ENCODE peak calls at places on chromosomes 11 and 22, in seven cellular contexts. One of them, this sample, is unnamed. For H3K4me1, the result is how much of the 10 kb centered on the place peaks cover.

GRCh38 chr11:62539238-62539925 is 7.2 kb downstream of the AHNAK start:
- DNase-seq in tibial artery: no peak
- DNase-seq in body of pancreas: peak
- DNase-seq in A549: peak
- DNase-seq in thoracic aorta: no peak
- DNase-seq in PC-3: peak
- DNase-seq in IMR-90: peak
- DNase-seq in this sample: peak

GRCh38 chr22:48177591-48177990 is 1415.1 kb downstream of the TBC1D22A start:
- DNase-seq in tibial artery: no peak
- DNase-seq in A549: no peak
- DNase-seq in PC-3: no peak
- DNase-seq in body of pancreas: no peak
- DNase-seq in IMR-90: no peak
- DNase-seq in thoracic aorta: no peak
- DNase-seq in this sample: no peak

GRCh38 chr11:132831272-132831671 is 701.0 kb downstream of the OPCML start:
- DNase-seq in thoracic aorta: no peak
- DNase-seq in tibial artery: no peak
- DNase-seq in body of pancreas: no peak
- DNase-seq in PC-3: no peak
- DNase-seq in IMR-90: no peak
- DNase-seq in A549: no peak
- DNase-seq in this sample: no peak

GRCh38 chr11:95682552-95682951 is 107.0 kb downstream of the FAM76B start:
- DNase-seq in A549: no peak
- DNase-seq in tibial artery: no peak
- DNase-seq in body of pancreas: no peak
- DNase-seq in IMR-90: peak
- DNase-seq in PC-3: no peak
- DNase-seq in thoracic aorta: no peak
- DNase-seq in this sample: peak

GRCh38 chr11:123356539-123356938 is 73.5 kb upstream of the GRAMD1B start:
- DNase-seq in tibial artery: no peak
- DNase-seq in PC-3: no peak
- DNase-seq in IMR-90: no peak
- DNase-seq in A549: no peak
- DNase-seq in body of pancreas: no peak
- DNase-seq in thoracic aorta: no peak
- DNase-seq in this sample: no peak

GRCh38 chr11:79438631-79439429 is 2.0 kb downstream of the TENM4 start:
- DNase-seq in body of pancreas: peak
- DNase-seq in A549: no peak
- DNase-seq in tibial artery: peak
- DNase-seq in thoracic aorta: no peak
- DNase-seq in IMR-90: peak
- DNase-seq in PC-3: no peak
- DNase-seq in this sample: peak

GRCh38 chr11:92670293-92670890 is 299.1 kb upstream of the MTNR1B start:
- DNase-seq in A549: no peak
- DNase-seq in tibial artery: no peak
- DNase-seq in body of pancreas: no peak
- DNase-seq in thoracic aorta: no peak
- DNase-seq in IMR-90: no peak
- DNase-seq in PC-3: no peak
- DNase-seq in this sample: no peak

GRCh38 chr22:43213066-43213465 is 26.1 kb upstream of the TTLL12 start:
- DNase-seq in body of pancreas: no peak
- DNase-seq in A549: no peak
- DNase-seq in thoracic aorta: no peak
- DNase-seq in IMR-90: no peak
- DNase-seq in tibial artery: no peak
- DNase-seq in PC-3: no peak
- DNase-seq in this sample: no peak

GRCh38 chr22:31448382-31448781 is 41.3 kb downstream of the EIF4ENIF1 start:
- DNase-seq in IMR-90: no peak
- DNase-seq in thoracic aorta: no peak
- DNase-seq in body of pancreas: no peak
- DNase-seq in PC-3: no peak
- DNase-seq in A549: no peak
- DNase-seq in tibial artery: no peak
- DNase-seq in this sample: no peak

GRCh38 chr11:44979536-44980399 is 29.1 kb upstream of the TP53I11 start:
- DNase-seq in IMR-90: no peak
- DNase-seq in tibial artery: no peak
- DNase-seq in A549: peak
- DNase-seq in body of pancreas: peak
- DNase-seq in PC-3: peak
- DNase-seq in thoracic aorta: no peak
- DNase-seq in this sample: peak

GRCh38 chr11:93528757-93529639 is 14.2 kb downstream of the SMCO4 start:
- DNase-seq in tibial artery: no peak
- DNase-seq in PC-3: no peak
- DNase-seq in IMR-90: no peak
- DNase-seq in body of pancreas: peak
- DNase-seq in thoracic aorta: no peak
- DNase-seq in A549: no peak
- DNase-seq in this sample: no peak

GRCh38 chr11:76669901-76670474 is 559 bp downstream of the LRRC32 start:
- DNase-seq in body of pancreas: no peak
- DNase-seq in IMR-90: peak
- DNase-seq in A549: no peak
- DNase-seq in thoracic aorta: peak
- DNase-seq in PC-3: no peak
- DNase-seq in tibial artery: peak
- DNase-seq in this sample: peak

GRCh38 chr22:25844601-25845000 is 102.6 kb downstream of the MYO18B start:
- DNase-seq in thoracic aorta: no peak
- DNase-seq in IMR-90: no peak
- DNase-seq in tibial artery: no peak
- DNase-seq in body of pancreas: no peak
- DNase-seq in A549: no peak
- DNase-seq in PC-3: no peak
- DNase-seq in this sample: no peak

GRCh38 chr22:48690583-48691317 is 1136.9 kb downstream of the BRD1 start:
- DNase-seq in PC-3: no peak
- DNase-seq in thoracic aorta: no peak
- DNase-seq in IMR-90: no peak
- DNase-seq in A549: no peak
- DNase-seq in body of pancreas: no peak
- DNase-seq in tibial artery: no peak
- DNase-seq in this sample: no peak

GRCh38 chr22:29154364-29155048 is 51.2 kb upstream of the EMID1 start:
- DNase-seq in A549: peak
- DNase-seq in IMR-90: peak
- DNase-seq in tibial artery: peak
- DNase-seq in body of pancreas: peak
- DNase-seq in PC-3: peak
- DNase-seq in thoracic aorta: peak
- DNase-seq in this sample: peak

GRCh38 chr11:72585762-72586590 is 88.2 kb downstream of the PDE2A start:
- DNase-seq in thoracic aorta: no peak
- DNase-seq in IMR-90: peak
- DNase-seq in body of pancreas: peak
- DNase-seq in tibial artery: peak
- DNase-seq in A549: peak
- DNase-seq in PC-3: peak
- DNase-seq in this sample: peak

GRCh38 chr11:19646921-19647320 is 65.7 kb upstream of the NAV2 start:
- DNase-seq in IMR-90: peak
- DNase-seq in A549: no peak
- DNase-seq in body of pancreas: peak
- DNase-seq in tibial artery: peak
- DNase-seq in thoracic aorta: no peak
- DNase-seq in PC-3: peak
- DNase-seq in this sample: no peak

GRCh38 chr22:37887610-37888378 is 18.3 kb upstream of the MICALL1 start:
- DNase-seq in tibial artery: peak
- DNase-seq in PC-3: peak
- DNase-seq in IMR-90: peak
- DNase-seq in A549: peak
- DNase-seq in thoracic aorta: no peak
- DNase-seq in body of pancreas: no peak
- DNase-seq in this sample: no peak

GRCh38 chr11:15989685-15990084 is 366.7 kb downstream of the SOX6 start:
- DNase-seq in thoracic aorta: no peak
- DNase-seq in PC-3: no peak
- DNase-seq in IMR-90: no peak
- DNase-seq in body of pancreas: no peak
- DNase-seq in tibial artery: no peak
- DNase-seq in A549: no peak
- DNase-seq in this sample: no peak

GRCh38 chr11:15988693-15989231 is 367.6 kb downstream of the SOX6 start:
- DNase-seq in body of pancreas: no peak
- DNase-seq in IMR-90: no peak
- DNase-seq in tibial artery: no peak
- DNase-seq in PC-3: no peak
- DNase-seq in thoracic aorta: no peak
- DNase-seq in A549: peak
- DNase-seq in this sample: peak

GRCh38 chr11:15987044-15987443 is 369.3 kb downstream of the SOX6 start:
- DNase-seq in thoracic aorta: no peak
- DNase-seq in body of pancreas: no peak
- DNase-seq in PC-3: no peak
- DNase-seq in IMR-90: peak
- DNase-seq in tibial artery: no peak
- DNase-seq in A549: no peak
- DNase-seq in this sample: no peak

GRCh38 chr11:15985127-15985862 is 371.1 kb downstream of the SOX6 start:
- DNase-seq in tibial artery: no peak
- DNase-seq in A549: no peak
- DNase-seq in IMR-90: no peak
- DNase-seq in PC-3: no peak
- DNase-seq in body of pancreas: no peak
- DNase-seq in thoracic aorta: no peak
- DNase-seq in this sample: no peak

GRCh38 chr11:15985863-15986139 is 370.5 kb downstream of the SOX6 start:
- DNase-seq in PC-3: no peak
- DNase-seq in IMR-90: no peak
- DNase-seq in A549: no peak
- DNase-seq in thoracic aorta: no peak
- DNase-seq in body of pancreas: no peak
- DNase-seq in tibial artery: no peak
- DNase-seq in this sample: no peak
- H3K4me1 ChIP-seq in PC-3: under half
- H3K4me1 ChIP-seq in IMR-90: under half
- H3K4me1 ChIP-seq in A549: under half
- H3K4me1 ChIP-seq in thoracic aorta: under half
- H3K4me1 ChIP-seq in body of pancreas: under half
- H3K4me1 ChIP-seq in tibial artery: under half
- H3K4me1 ChIP-seq in this sample: under half

GRCh38 chr11:415640-416041 is 842 bp upstream of the SIGIRR start:
- DNase-seq in thoracic aorta: no peak
- DNase-seq in IMR-90: no peak
- DNase-seq in body of pancreas: no peak
- DNase-seq in tibial artery: no peak
- DNase-seq in PC-3: no peak
- DNase-seq in A549: no peak
- DNase-seq in this sample: no peak

GRCh38 chr11:414333-414857 is 404 bp downstream of the SIGIRR start:
- DNase-seq in tibial artery: no peak
- DNase-seq in A549: no peak
- DNase-seq in thoracic aorta: no peak
- DNase-seq in IMR-90: no peak
- DNase-seq in body of pancreas: no peak
- DNase-seq in PC-3: no peak
- DNase-seq in this sample: no peak

GRCh38 chr11:413120-414081 is 1.4 kb downstream of the SIGIRR start:
- DNase-seq in body of pancreas: peak
- DNase-seq in IMR-90: no peak
- DNase-seq in tibial artery: no peak
- DNase-seq in PC-3: no peak
- DNase-seq in thoracic aorta: no peak
- DNase-seq in A549: peak
- DNase-seq in this sample: no peak

GRCh38 chr11:409600-410471 is 5.0 kb downstream of the SIGIRR start:
- DNase-seq in A549: no peak
- DNase-seq in IMR-90: no peak
- DNase-seq in body of pancreas: no peak
- DNase-seq in thoracic aorta: no peak
- DNase-seq in PC-3: no peak
- DNase-seq in tibial artery: no peak
- DNase-seq in this sample: no peak

GRCh38 chr11:412641-413119 is 2.1 kb downstream of the SIGIRR start:
- DNase-seq in thoracic aorta: no peak
- DNase-seq in IMR-90: no peak
- DNase-seq in body of pancreas: peak
- DNase-seq in PC-3: no peak
- DNase-seq in tibial artery: no peak
- DNase-seq in A549: no peak
- DNase-seq in this sample: no peak
- H3K4me1 ChIP-seq in thoracic aorta: under half
- H3K4me1 ChIP-seq in IMR-90: under half
- H3K4me1 ChIP-seq in body of pancreas: under half
- H3K4me1 ChIP-seq in PC-3: under half
- H3K4me1 ChIP-seq in tibial artery: under half
- H3K4me1 ChIP-seq in A549: under half
- H3K4me1 ChIP-seq in this sample: under half

GRCh38 chr11:82960000-82960778 is 58.7 kb downstream of the DDIAS start:
- DNase-seq in tibial artery: no peak
- DNase-seq in PC-3: no peak
- DNase-seq in IMR-90: no peak
- DNase-seq in A549: no peak
- DNase-seq in body of pancreas: no peak
- DNase-seq in thoracic aorta: no peak
- DNase-seq in this sample: no peak
- H3K4me1 ChIP-seq in tibial artery: under half
- H3K4me1 ChIP-seq in PC-3: under half
- H3K4me1 ChIP-seq in IMR-90: under half
- H3K4me1 ChIP-seq in A549: under half
- H3K4me1 ChIP-seq in body of pancreas: under half
- H3K4me1 ChIP-seq in thoracic aorta: under half
- H3K4me1 ChIP-seq in this sample: under half

GRCh38 chr11:43735115-43735514 is 54.6 kb downstream of the HSD17B12 start:
- DNase-seq in A549: no peak
- DNase-seq in tibial artery: no peak
- DNase-seq in PC-3: no peak
- DNase-seq in body of pancreas: no peak
- DNase-seq in IMR-90: no peak
- DNase-seq in thoracic aorta: no peak
- DNase-seq in this sample: no peak
- H3K4me1 ChIP-seq in A549: under half
- H3K4me1 ChIP-seq in tibial artery: under half
- H3K4me1 ChIP-seq in PC-3: half or more
- H3K4me1 ChIP-seq in body of pancreas: under half
- H3K4me1 ChIP-seq in IMR-90: under half
- H3K4me1 ChIP-seq in thoracic aorta: half or more
- H3K4me1 ChIP-seq in this sample: under half

DNA sequence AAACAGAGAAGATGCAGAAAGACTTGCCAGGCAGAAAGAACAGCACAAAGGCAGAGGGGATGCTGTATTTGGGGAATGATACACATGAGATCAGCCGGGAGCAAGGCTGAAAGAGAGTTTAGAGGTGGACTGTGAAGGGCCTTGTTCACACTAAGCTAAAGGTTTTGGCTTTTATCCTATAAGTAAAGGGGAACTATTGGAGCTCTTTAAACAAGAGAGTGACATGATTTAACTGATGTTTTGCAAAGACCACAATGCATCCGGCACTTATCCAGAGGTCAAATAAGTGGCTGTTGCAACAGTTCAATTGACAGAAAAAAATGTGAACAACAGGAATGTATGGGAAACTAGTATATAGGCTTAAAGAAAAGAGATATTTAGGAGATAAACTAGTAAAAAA is 64.7 kb upstream of the RRAS2 start:
- DNase-seq in IMR-90: peak
- DNase-seq in thoracic aorta: no peak
- DNase-seq in tibial artery: no peak
- DNase-seq in body of pancreas: no peak
- DNase-seq in A549: no peak
- DNase-seq in PC-3: peak
- DNase-seq in this sample: no peak
- H3K4me1 ChIP-seq in IMR-90: under half
- H3K4me1 ChIP-seq in thoracic aorta: under half
- H3K4me1 ChIP-seq in tibial artery: under half
- H3K4me1 ChIP-seq in body of pancreas: under half
- H3K4me1 ChIP-seq in A549: under half
- H3K4me1 ChIP-seq in PC-3: under half
- H3K4me1 ChIP-seq in this sample: under half

This sample was measured in heart right ventricle.